ENCODE peak calls at places on chromosomes 12 and 14, in nine cellular contexts. N is mucosa of descending colon, G is Panc1, Z is lower lobe of right lung, W is A549, U is heart left ventricle, T is tibial artery, J is right atrium auricular region, X is suprapubic skin. H is an unnamed sample.

GRCh38 chr12:132282950-132283771 is 46.2 kb downstream of the GALNT9 start:
- DNase-seq in N (no peak), G (no peak), Z (peak), W (no peak), U (no peak), T (no peak), J (no peak), X (no peak), H (no peak)

GRCh38 chr12:113262710-113263109 is 41.4 kb downstream of the TPCN1 start:
- DNase-seq in N (peak), G (no peak), Z (no peak), W (no peak), U (no peak), T (no peak), J (no peak), X (peak), H (no peak)

GRCh38 chr12:51890511-51891171 is 2.7 kb downstream of the ANKRD33 start:
- DNase-seq in N (peak), G (no peak), Z (no peak), W (no peak), U (no peak), T (no peak), J (no peak), X (no peak), H (no peak)

GRCh38 chr14:39217214-39217879 is 16.4 kb upstream of the MIA2 start:
- DNase-seq in N (no peak), G (no peak), Z (no peak), W (no peak), U (no peak), T (no peak), J (no peak), X (no peak), H (no peak)

GRCh38 chr14:35695072-35695471 is 114.0 kb downstream of the RALGAPA1 start:
- DNase-seq in N (no peak), G (no peak), Z (no peak), W (no peak), U (no peak), T (no peak), J (no peak), X (no peak), H (no peak)

GRCh38 chr12:89389755-89390661 is 37.7 kb upstream of the DUSP6 start:
- DNase-seq in N (no peak), G (no peak), Z (no peak), W (no peak), U (no peak), T (peak), J (no peak), X (no peak), H (no peak)

GRCh38 chr12:38132139-38132538 is 184.4 kb upstream of the ALG10B start:
- DNase-seq in N (no peak), G (no peak), Z (no peak), W (no peak), U (no peak), T (no peak), J (no peak), X (no peak), H (no peak)

GRCh38 chr12:6278439-6279255 is 31.8 kb upstream of the PLEKHG6 start:
- DNase-seq in N (peak), G (no peak), Z (peak), W (peak), U (peak), T (peak), J (peak), X (peak), H (no peak)

GRCh38 chr12:48031135-48031960 is 27.1 kb upstream of the COL2A1 start:
- DNase-seq in N (no peak), G (no peak), Z (no peak), W (no peak), U (no peak), T (no peak), J (no peak), X (no peak), H (no peak)

GRCh38 chr12:96907681-96908163 is 665 bp downstream of the NEDD1 start:
- DNase-seq in N (peak), G (no peak), Z (no peak), W (peak), U (no peak), T (no peak), J (no peak), X (no peak), H (no peak)

GRCh38 chr12:57069522-57069921 is 9.1 kb downstream of the NEMP1 start:
- DNase-seq in N (no peak), G (peak), Z (no peak), W (peak), U (peak), T (peak), J (peak), X (no peak), H (peak)

GRCh38 chr12:6038160-6038559 is 86.3 kb downstream of the VWF start:
- DNase-seq in N (peak), G (peak), Z (no peak), W (peak), U (no peak), T (no peak), J (no peak), X (no peak), H (peak)

GRCh38 chr14:38042356-38042755 is 165.3 kb upstream of the SSTR1 start:
- DNase-seq in N (no peak), G (no peak), Z (no peak), W (no peak), U (no peak), T (no peak), J (no peak), X (no peak), H (no peak)

GRCh38 chr12:1422604-1423315 is 171.6 kb downstream of the FBXL14 start:
- DNase-seq in N (no peak), G (no peak), Z (no peak), W (no peak), U (no peak), T (no peak), J (no peak), X (no peak), H (peak)

GRCh38 chr12:99767809-99768208 is 120.3 kb downstream of the GARIN6 start:
- DNase-seq in N (no peak), G (no peak), Z (no peak), W (no peak), U (no peak), T (no peak), J (no peak), X (no peak), H (no peak)

GRCh38 chr12:48683534-48683933 is 1.5 kb upstream of the KANSL2 start:
- DNase-seq in N (no peak), G (no peak), Z (no peak), W (no peak), U (no peak), T (no peak), J (no peak), X (no peak), H (no peak)

GRCh38 chr12:100185361-100185894 is 15.2 kb upstream of the ACTR6 start:
- DNase-seq in N (no peak), G (no peak), Z (no peak), W (no peak), U (no peak), T (no peak), J (peak), X (no peak), H (no peak)

GRCh38 chr14:35534884-35535793 is 1.2 kb downstream of the INSM2 start:
- DNase-seq in N (peak), G (no peak), Z (peak), W (peak), U (peak), T (peak), J (no peak), X (no peak), H (no peak)

GRCh38 chr14:49828640-49829039 is 23.9 kb downstream of the NEMF start:
- DNase-seq in N (no peak), G (no peak), Z (no peak), W (no peak), U (no peak), T (no peak), J (no peak), X (no peak), H (no peak)

GRCh38 chr12:79360936-79361335 is 329.8 kb downstream of the PAWR start:
- DNase-seq in N (no peak), G (no peak), Z (no peak), W (no peak), U (no peak), T (no peak), J (no peak), X (no peak), H (no peak)

GRCh38 chr14:36655963-36656768 is 5.5 kb upstream of the PAX9 start:
- DNase-seq in N (peak), G (no peak), Z (no peak), W (peak), U (no peak), T (no peak), J (no peak), X (no peak), H (no peak)

GRCh38 chr12:51926718-51927117 is 19.4 kb downstream of the ACVRL1 start:
- DNase-seq in N (peak), G (no peak), Z (no peak), W (peak), U (no peak), T (no peak), J (no peak), X (peak), H (no peak)

GRCh38 chr12:53502331-53502730 is 1.2 kb downstream of the TARBP2 start:
- DNase-seq in N (no peak), G (no peak), Z (no peak), W (no peak), U (no peak), T (no peak), J (no peak), X (peak), H (no peak)
- H3K4me3 ChIP-seq in N (no peak), G (peak), Z (peak), W (peak), U (peak), T (peak), J (peak), X (peak), H (peak)

GRCh38 chr12:3230758-3231375 is 153.7 kb downstream of the TSPAN9 start:
- DNase-seq in N (no peak), G (no peak), Z (no peak), W (no peak), U (no peak), T (no peak), J (no peak), X (no peak), H (no peak)

GRCh38 chr12:3231399-3231876 is 154.3 kb downstream of the TSPAN9 start:
- DNase-seq in N (no peak), G (no peak), Z (no peak), W (no peak), U (no peak), T (no peak), J (no peak), X (no peak), H (no peak)

GRCh38 chr12:3228587-3228986 is 151.4 kb downstream of the TSPAN9 start:
- DNase-seq in N (no peak), G (no peak), Z (no peak), W (no peak), U (no peak), T (no peak), J (no peak), X (no peak), H (no peak)

GRCh38 chr12:3227076-3227975 is 150.1 kb downstream of the TSPAN9 start:
- DNase-seq in N (no peak), G (no peak), Z (no peak), W (no peak), U (no peak), T (no peak), J (no peak), X (no peak), H (no peak)

DNA sequence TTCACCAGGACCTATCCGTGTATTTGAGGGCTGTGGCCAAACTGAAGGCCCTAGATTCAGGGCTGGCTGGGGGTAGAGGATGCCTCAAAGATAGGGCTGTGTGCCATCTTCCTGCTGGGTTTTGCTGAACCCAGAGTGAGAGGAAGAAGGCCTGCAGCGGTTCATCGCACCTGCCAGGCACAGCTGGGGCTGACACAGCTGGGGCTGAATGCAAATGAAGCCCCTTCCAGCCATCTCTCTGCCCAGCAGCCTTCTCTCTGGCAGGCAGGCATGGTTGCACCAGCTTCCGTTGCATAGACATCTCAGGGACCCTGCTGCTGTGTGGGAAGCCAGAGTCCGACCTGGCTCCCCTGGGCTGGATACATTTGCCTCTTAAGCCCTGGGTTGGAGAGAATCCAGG is 152.4 kb downstream of the TSPAN9 start:
- DNase-seq in N (no peak), G (no peak), Z (no peak), W (no peak), U (no peak), T (no peak), J (no peak), X (no peak), H (no peak)
- TF ChIP-seq CTCF in N (no peak), G (no peak), Z (no peak), W (no peak), U (no peak), T (no peak), J (no peak), X (no peak), H (no peak)

GRCh38 chr14:40417777-40418401 is 985.7 kb upstream of the FBXO33 start:
- DNase-seq in N (no peak), G (no peak), Z (no peak), W (peak), U (no peak), T (no peak), J (no peak), X (no peak), H (no peak)
- H3K4me3 ChIP-seq in N (no peak), G (no peak), Z (no peak), W (no peak), U (no peak), T (no peak), J (no peak), X (no peak), H (no peak)

DNA sequence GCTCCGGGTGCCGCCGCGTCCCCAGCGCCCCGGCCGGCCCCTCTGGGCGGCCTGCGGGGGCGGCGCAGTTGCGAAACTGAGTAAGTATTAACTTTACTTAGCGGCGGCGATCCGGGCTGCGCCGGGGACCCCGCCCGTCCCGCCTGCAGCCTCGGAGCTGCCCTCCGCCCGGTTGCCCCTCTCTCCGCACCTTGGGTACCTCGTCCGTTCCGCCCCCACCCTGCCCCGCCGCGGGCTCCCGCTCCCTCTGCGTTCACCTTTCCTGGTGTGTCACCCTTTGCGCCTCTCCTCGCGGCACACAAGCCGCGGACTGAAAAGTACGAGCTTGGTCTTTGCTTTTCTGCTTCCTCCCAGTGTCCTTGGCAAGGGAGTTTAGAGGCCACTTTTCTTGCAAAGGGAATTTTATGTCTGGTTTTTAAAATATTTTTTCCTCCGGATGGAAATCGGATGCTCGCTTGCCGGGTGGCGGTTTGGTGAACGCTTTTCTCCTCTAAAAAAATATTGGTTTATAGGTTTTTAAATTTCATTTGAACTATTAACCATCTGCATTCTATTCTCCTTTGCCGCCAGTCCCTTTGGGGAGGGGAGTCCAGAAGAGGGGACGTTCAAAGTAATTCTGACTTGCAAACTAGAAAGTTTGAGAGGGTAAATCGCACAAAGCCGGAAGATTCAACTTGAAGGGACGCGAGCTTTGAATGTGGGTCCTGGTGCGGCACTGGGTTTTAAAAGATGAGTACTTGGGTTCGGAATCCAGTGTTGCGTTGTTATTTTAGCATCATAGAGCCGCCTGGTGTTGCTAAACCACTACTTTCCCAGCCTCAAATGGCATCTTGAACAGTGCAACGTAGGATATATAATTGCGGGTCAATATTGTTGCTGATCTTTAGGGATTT is 833 bp downstream of the RASSF8 start:
- DNase-seq in N (peak), G (no peak), Z (peak), W (peak), U (peak), T (peak), J (peak), X (peak), H (no peak)
- TF ChIP-seq CTCF in N (no peak), G (no peak), Z (no peak), W (no peak), U (no peak), T (no peak), J (peak), X (no peak), H (no peak)

DNA sequence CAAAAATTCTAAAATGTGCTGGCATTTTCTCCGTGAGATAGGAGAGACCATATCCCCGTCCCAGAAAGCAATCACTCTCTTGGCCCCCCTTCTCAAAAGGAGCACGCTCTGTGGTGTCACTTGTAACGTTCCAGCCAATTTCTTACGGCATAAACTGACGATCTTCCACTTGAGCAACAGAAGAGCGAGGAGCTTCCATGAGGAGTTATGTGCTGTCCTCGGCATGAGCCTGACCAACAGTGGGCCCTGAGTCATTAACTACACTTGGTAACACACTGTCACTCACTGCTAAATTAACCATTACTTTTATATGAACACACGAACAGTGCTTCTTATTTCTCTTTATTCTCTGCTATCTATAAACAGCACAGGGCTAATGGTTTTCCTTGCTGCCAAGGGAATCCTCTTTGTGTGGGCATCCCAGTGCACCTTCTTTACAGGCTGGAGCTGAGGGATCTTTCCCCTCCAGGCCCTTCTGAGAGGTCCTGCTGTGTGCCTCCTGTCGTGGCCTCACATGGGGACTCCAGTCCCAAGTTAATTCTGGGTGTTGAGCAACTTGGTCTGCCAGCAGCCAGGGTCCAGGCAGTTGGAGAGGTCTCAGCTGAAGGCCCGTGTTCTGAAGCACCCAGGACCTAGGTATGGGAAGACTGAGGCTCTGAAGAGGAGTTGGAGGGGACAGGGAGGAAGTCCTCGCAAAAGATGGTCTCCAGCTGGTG is 9.4 kb downstream of the SLC6A13 start:
- DNase-seq in N (no peak), G (no peak), Z (no peak), W (no peak), U (no peak), T (no peak), J (no peak), X (no peak), H (no peak)
- H3K4me3 ChIP-seq in N (no peak), G (no peak), Z (no peak), W (no peak), U (no peak), T (no peak), J (no peak), X (no peak), H (no peak)